ENCODE peak calls at places on chromosomes 13 and 19, in four cellular contexts. C, Y, U and P are unnamed samples.

GRCh38 chr19:18475004-18475453 is 37.1 kb upstream of the ISYNA1 start:
- DNase-seq in Y (no peak), U (no peak), C (no peak), P (no peak)

GRCh38 chr19:33604651-33605050 is 17.1 kb upstream of the CHST8 start:
- DNase-seq in Y (no peak), C (no peak), U (no peak), P (no peak)

GRCh38 chr13:66329988-66330429 is 900.1 kb downstream of the PCDH9 start:
- DNase-seq in U (no peak), Y (peak), C (peak), P (no peak)

GRCh38 chr19:13859361-13859880 is 17.5 kb upstream of the NANOS3 start:
- DNase-seq in Y (peak), U (no peak), C (peak), P (peak)

GRCh38 chr19:2722541-2723344 is 1.6 kb upstream of the DIRAS1 start:
- DNase-seq in C (peak), U (no peak), Y (peak), P (peak)

GRCh38 chr13:43246382-43246781 is 223.0 kb downstream of the DNAJC15 start:
- DNase-seq in C (peak), Y (no peak), U (no peak), P (no peak)

GRCh38 chr19:1768248-1768647 is 14.9 kb downstream of the ONECUT3 start:
- DNase-seq in U (no peak), Y (peak), C (peak), P (no peak)

GRCh38 chr13:73767747-73768315 is 366.4 kb downstream of the KLF12 start:
- DNase-seq in U (peak), C (no peak), Y (no peak), P (peak)

GRCh38 chr13:110328509-110328908 is 21.4 kb downstream of the COL4A2 start:
- DNase-seq in Y (peak), U (no peak), C (no peak), P (no peak)

GRCh38 chr13:48131481-48131992 is 36.6 kb upstream of the MED4 start:
- DNase-seq in U (no peak), C (no peak), Y (no peak), P (no peak)

GRCh38 chr13:112641456-112641855 is 48.4 kb upstream of the ATP11A start:
- DNase-seq in U (no peak), C (no peak), Y (no peak), P (no peak)